ENCODE peak calls at places on chromosomes 12 and 14, in nine cellular contexts. One of them, this sample, is unnamed.

GRCh38 chr14:24430143-24430681 is 458 bp downstream of the KHNYN start:
- DNase-seq in transverse colon: peak; percentile 82
- DNase-seq in breast epithelium: peak; percentile 61
- DNase-seq in GM12891: peak; percentile 72
- DNase-seq in GM12878: no peak
- DNase-seq in sigmoid colon: peak; percentile 89
- DNase-seq in HCT116: no peak
- DNase-seq in upper lobe of left lung: peak; percentile 95
- DNase-seq in suprapubic skin: peak; percentile 87
- DNase-seq in this sample: peak; percentile 90

GRCh38 chr12:4044736-4045432 is 171.7 kb upstream of the PARP11 start:
- DNase-seq in GM12891: no peak
- DNase-seq in transverse colon: no peak
- DNase-seq in breast epithelium: no peak
- DNase-seq in HCT116: no peak
- DNase-seq in suprapubic skin: no peak
- DNase-seq in GM12878: no peak
- DNase-seq in sigmoid colon: no peak
- DNase-seq in upper lobe of left lung: no peak
- DNase-seq in this sample: peak; percentile 58

GRCh38 chr12:112716099-112717093 is 75.2 kb upstream of the RPH3A start:
- DNase-seq in GM12891: no peak
- DNase-seq in upper lobe of left lung: no peak
- DNase-seq in breast epithelium: no peak
- DNase-seq in GM12878: no peak
- DNase-seq in transverse colon: no peak
- DNase-seq in sigmoid colon: no peak
- DNase-seq in suprapubic skin: no peak
- DNase-seq in HCT116: peak; percentile 21
- DNase-seq in this sample: no peak

GRCh38 chr12:67989184-67989965 is at the start of gene IFNG-AS1:
- DNase-seq in GM12891: no peak
- DNase-seq in transverse colon: peak; percentile 26
- DNase-seq in breast epithelium: no peak
- DNase-seq in upper lobe of left lung: no peak
- DNase-seq in sigmoid colon: no peak
- DNase-seq in suprapubic skin: no peak
- DNase-seq in HCT116: no peak
- DNase-seq in GM12878: peak; percentile 56
- DNase-seq in this sample: no peak

GRCh38 chr14:61048640-61049039 is 67.6 kb downstream of the SLC38A6 start:
- DNase-seq in GM12891: no peak
- DNase-seq in sigmoid colon: no peak
- DNase-seq in GM12878: no peak
- DNase-seq in upper lobe of left lung: no peak
- DNase-seq in breast epithelium: no peak
- DNase-seq in suprapubic skin: no peak
- DNase-seq in HCT116: no peak
- DNase-seq in transverse colon: no peak
- DNase-seq in this sample: no peak

GRCh38 chr12:1453801-1454200 is 140.6 kb downstream of the FBXL14 start:
- DNase-seq in transverse colon: no peak
- DNase-seq in HCT116: no peak
- DNase-seq in upper lobe of left lung: no peak
- DNase-seq in GM12878: no peak
- DNase-seq in sigmoid colon: no peak
- DNase-seq in suprapubic skin: no peak
- DNase-seq in GM12891: no peak
- DNase-seq in breast epithelium: no peak
- DNase-seq in this sample: no peak

GRCh38 chr14:98548071-98548686 is 723.8 kb downstream of the BCL11B start:
- DNase-seq in HCT116: no peak
- DNase-seq in suprapubic skin: no peak
- DNase-seq in upper lobe of left lung: no peak
- DNase-seq in GM12891: no peak
- DNase-seq in breast epithelium: no peak
- DNase-seq in sigmoid colon: no peak
- DNase-seq in transverse colon: no peak
- DNase-seq in GM12878: no peak
- DNase-seq in this sample: no peak

GRCh38 chr12:121580959-121581680 is at the start of gene KDM2B:
- DNase-seq in GM12878: no peak
- DNase-seq in sigmoid colon: peak; percentile 75
- DNase-seq in GM12891: no peak
- DNase-seq in upper lobe of left lung: no peak
- DNase-seq in suprapubic skin: no peak
- DNase-seq in transverse colon: peak; percentile 24
- DNase-seq in breast epithelium: no peak
- DNase-seq in HCT116: no peak
- DNase-seq in this sample: no peak

GRCh38 chr12:80195143-80195726 is 95.9 kb downstream of the OTOGL start:
- DNase-seq in transverse colon: no peak
- DNase-seq in GM12891: no peak
- DNase-seq in breast epithelium: no peak
- DNase-seq in sigmoid colon: no peak
- DNase-seq in suprapubic skin: no peak
- DNase-seq in GM12878: no peak
- DNase-seq in upper lobe of left lung: no peak
- DNase-seq in HCT116: peak; percentile 36
- DNase-seq in this sample: no peak

GRCh38 chr12:29783773-29784666 is at the start of gene TMTC1:
- DNase-seq in transverse colon: peak; percentile 45
- DNase-seq in sigmoid colon: peak; percentile 90
- DNase-seq in suprapubic skin: peak; percentile 85
- DNase-seq in breast epithelium: no peak
- DNase-seq in GM12878: no peak
- DNase-seq in upper lobe of left lung: peak; percentile 91
- DNase-seq in GM12891: no peak
- DNase-seq in HCT116: no peak
- DNase-seq in this sample: no peak

GRCh38 chr14:94213021-94213420 is 38.9 kb downstream of the PPP4R4 start:
- DNase-seq in HCT116: no peak
- DNase-seq in GM12878: no peak
- DNase-seq in transverse colon: no peak
- DNase-seq in GM12891: no peak
- DNase-seq in sigmoid colon: no peak
- DNase-seq in suprapubic skin: no peak
- DNase-seq in breast epithelium: no peak
- DNase-seq in upper lobe of left lung: no peak
- DNase-seq in this sample: no peak

GRCh38 chr14:57390806-57391562 is 598 bp downstream of the NAA30 start:
- DNase-seq in GM12878: no peak
- DNase-seq in transverse colon: peak; percentile 38
- DNase-seq in HCT116: no peak
- DNase-seq in GM12891: peak; percentile 38
- DNase-seq in upper lobe of left lung: peak; percentile 91
- DNase-seq in suprapubic skin: no peak
- DNase-seq in sigmoid colon: peak; percentile 67
- DNase-seq in breast epithelium: no peak
- DNase-seq in this sample: peak; percentile 95

GRCh38 chr14:63248211-63248610 is 44.0 kb downstream of the RHOJ start:
- DNase-seq in sigmoid colon: no peak
- DNase-seq in GM12878: no peak
- DNase-seq in transverse colon: no peak
- DNase-seq in GM12891: no peak
- DNase-seq in HCT116: no peak
- DNase-seq in upper lobe of left lung: no peak
- DNase-seq in suprapubic skin: no peak
- DNase-seq in breast epithelium: no peak
- DNase-seq in this sample: no peak

GRCh38 chr12:1536817-1537216 is 57.6 kb downstream of the FBXL14 start:
- DNase-seq in HCT116: no peak
- DNase-seq in breast epithelium: no peak
- DNase-seq in GM12891: no peak
- DNase-seq in transverse colon: no peak
- DNase-seq in suprapubic skin: no peak
- DNase-seq in GM12878: no peak
- DNase-seq in sigmoid colon: no peak
- DNase-seq in upper lobe of left lung: no peak
- DNase-seq in this sample: no peak

GRCh38 chr14:24362241-24362960 is 5.6 kb upstream of the NFATC4 start:
- DNase-seq in sigmoid colon: no peak
- DNase-seq in GM12891: no peak
- DNase-seq in breast epithelium: no peak
- DNase-seq in HCT116: no peak
- DNase-seq in GM12878: no peak
- DNase-seq in suprapubic skin: no peak
- DNase-seq in upper lobe of left lung: no peak
- DNase-seq in transverse colon: no peak
- DNase-seq in this sample: no peak

GRCh38 chr12:121466800-121467637 is 67.1 kb downstream of the RNF34 start:
- DNase-seq in HCT116: peak; percentile 69
- DNase-seq in upper lobe of left lung: peak; percentile 99
- DNase-seq in suprapubic skin: peak; percentile 90
- DNase-seq in sigmoid colon: peak; percentile 93
- DNase-seq in GM12891: peak; percentile 93
- DNase-seq in transverse colon: peak; percentile 93
- DNase-seq in GM12878: peak; percentile 43
- DNase-seq in breast epithelium: peak; percentile 87
- DNase-seq in this sample: no peak

GRCh38 chr14:95784137-95784536 is 70.2 kb upstream of the TCL1A start:
- DNase-seq in GM12891: peak; percentile 19
- DNase-seq in upper lobe of left lung: no peak
- DNase-seq in transverse colon: no peak
- DNase-seq in breast epithelium: no peak
- DNase-seq in HCT116: no peak
- DNase-seq in sigmoid colon: no peak
- DNase-seq in suprapubic skin: no peak
- DNase-seq in GM12878: no peak
- DNase-seq in this sample: no peak

GRCh38 chr14:94157195-94157594 is 16.9 kb upstream of the PPP4R4 start:
- DNase-seq in sigmoid colon: no peak
- DNase-seq in transverse colon: no peak
- DNase-seq in GM12891: no peak
- DNase-seq in GM12878: no peak
- DNase-seq in HCT116: no peak
- DNase-seq in suprapubic skin: no peak
- DNase-seq in breast epithelium: no peak
- DNase-seq in upper lobe of left lung: no peak
- DNase-seq in this sample: no peak

DNA sequence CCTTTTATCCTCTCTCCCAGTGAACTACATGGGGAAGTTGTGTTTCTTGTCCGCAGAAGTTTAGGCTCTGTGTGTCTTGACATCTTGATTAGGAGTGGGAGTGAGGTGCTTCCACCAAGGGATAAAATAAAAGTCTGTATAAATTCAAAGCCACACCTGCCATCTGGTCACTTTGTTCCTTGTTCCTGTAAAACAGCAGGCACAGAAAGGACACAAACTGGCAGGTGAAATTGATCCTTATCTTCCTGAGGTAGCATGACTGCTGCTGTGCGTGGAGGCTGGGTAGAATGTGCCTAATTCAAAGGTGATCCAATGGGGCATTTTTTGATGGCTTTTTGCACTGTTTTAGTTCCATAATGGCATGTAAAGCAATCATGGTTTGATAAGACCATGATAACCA is 104.3 kb upstream of the KITLG start:
- DNase-seq in breast epithelium: no peak
- DNase-seq in GM12891: no peak
- DNase-seq in suprapubic skin: no peak
- DNase-seq in HCT116: no peak
- DNase-seq in sigmoid colon: no peak
- DNase-seq in GM12878: no peak
- DNase-seq in transverse colon: peak; percentile 12
- DNase-seq in upper lobe of left lung: no peak
- DNase-seq in this sample: no peak
- TF ChIP-seq POLR2AphosphoS5 in breast epithelium: no peak
- TF ChIP-seq POLR2AphosphoS5 in GM12891: no peak
- TF ChIP-seq POLR2AphosphoS5 in suprapubic skin: no peak
- TF ChIP-seq POLR2AphosphoS5 in HCT116: no peak
- TF ChIP-seq POLR2AphosphoS5 in sigmoid colon: no peak
- TF ChIP-seq POLR2AphosphoS5 in GM12878: no peak
- TF ChIP-seq POLR2AphosphoS5 in transverse colon: no peak
- TF ChIP-seq POLR2AphosphoS5 in upper lobe of left lung: no peak
- TF ChIP-seq POLR2AphosphoS5 in this sample: no peak

GRCh38 chr14:23149745-23150144 is 30.7 kb upstream of the CEBPE start:
- DNase-seq in transverse colon: no peak
- DNase-seq in HCT116: no peak
- DNase-seq in GM12878: no peak
- DNase-seq in GM12891: no peak
- DNase-seq in sigmoid colon: no peak
- DNase-seq in suprapubic skin: no peak
- DNase-seq in breast epithelium: no peak
- DNase-seq in upper lobe of left lung: no peak
- DNase-seq in this sample: no peak

GRCh38 chr14:23151342-23151741 is 32.1 kb downstream of the SLC7A8 start:
- DNase-seq in HCT116: no peak
- DNase-seq in transverse colon: no peak
- DNase-seq in sigmoid colon: no peak
- DNase-seq in breast epithelium: no peak
- DNase-seq in suprapubic skin: no peak
- DNase-seq in GM12878: no peak
- DNase-seq in GM12891: no peak
- DNase-seq in upper lobe of left lung: no peak
- DNase-seq in this sample: no peak

GRCh38 chr14:23153891-23154796 is 29.3 kb downstream of the SLC7A8 start:
- DNase-seq in GM12878: no peak
- DNase-seq in GM12891: no peak
- DNase-seq in sigmoid colon: peak; percentile 96
- DNase-seq in suprapubic skin: peak; percentile 97
- DNase-seq in upper lobe of left lung: peak; percentile 93
- DNase-seq in breast epithelium: peak; percentile 90
- DNase-seq in transverse colon: peak; percentile 85
- DNase-seq in HCT116: peak; percentile 38
- DNase-seq in this sample: peak; percentile 97

GRCh38 chr14:23159516-23159915 is 23.9 kb downstream of the SLC7A8 start:
- DNase-seq in transverse colon: no peak
- DNase-seq in GM12878: no peak
- DNase-seq in GM12891: no peak
- DNase-seq in upper lobe of left lung: no peak
- DNase-seq in breast epithelium: no peak
- DNase-seq in HCT116: no peak
- DNase-seq in sigmoid colon: no peak
- DNase-seq in suprapubic skin: no peak
- DNase-seq in this sample: no peak

GRCh38 chr14:23154876-23155587 is 28.4 kb downstream of the SLC7A8 start:
- DNase-seq in HCT116: no peak
- DNase-seq in sigmoid colon: peak; percentile 95
- DNase-seq in GM12878: no peak
- DNase-seq in upper lobe of left lung: no peak
- DNase-seq in suprapubic skin: peak; percentile 88
- DNase-seq in transverse colon: peak; percentile 61
- DNase-seq in breast epithelium: peak; percentile 80
- DNase-seq in GM12891: no peak
- DNase-seq in this sample: no peak
- TF ChIP-seq POLR2A in HCT116: no peak
- TF ChIP-seq POLR2A in sigmoid colon: no peak
- TF ChIP-seq POLR2A in GM12878: no peak
- TF ChIP-seq POLR2A in upper lobe of left lung: no peak
- TF ChIP-seq POLR2A in suprapubic skin: peak; percentile 24
- TF ChIP-seq POLR2A in transverse colon: peak; percentile 22
- TF ChIP-seq POLR2A in breast epithelium: no peak
- TF ChIP-seq POLR2A in GM12891: no peak
- TF ChIP-seq POLR2A in this sample: peak; percentile 41

GRCh38 chr12:75823475-75823874 is 208.1 kb downstream of the PHLDA1 start:
- DNase-seq in breast epithelium: no peak
- DNase-seq in upper lobe of left lung: no peak
- DNase-seq in GM12891: no peak
- DNase-seq in suprapubic skin: no peak
- DNase-seq in GM12878: no peak
- DNase-seq in sigmoid colon: no peak
- DNase-seq in transverse colon: no peak
- DNase-seq in HCT116: no peak
- DNase-seq in this sample: no peak
- TF ChIP-seq POLR2AphosphoS5 in breast epithelium: no peak
- TF ChIP-seq POLR2AphosphoS5 in upper lobe of left lung: no peak
- TF ChIP-seq POLR2AphosphoS5 in GM12891: no peak
- TF ChIP-seq POLR2AphosphoS5 in suprapubic skin: no peak
- TF ChIP-seq POLR2AphosphoS5 in GM12878: no peak
- TF ChIP-seq POLR2AphosphoS5 in sigmoid colon: no peak
- TF ChIP-seq POLR2AphosphoS5 in transverse colon: no peak
- TF ChIP-seq POLR2AphosphoS5 in HCT116: no peak
- TF ChIP-seq POLR2AphosphoS5 in this sample: no peak

GRCh38 chr12:96401061-96401871 is 1.0 kb upstream of the CDK17 start:
- DNase-seq in HCT116: peak; percentile 51
- DNase-seq in upper lobe of left lung: no peak
- DNase-seq in GM12891: no peak
- DNase-seq in suprapubic skin: no peak
- DNase-seq in GM12878: peak; percentile 72
- DNase-seq in transverse colon: peak; percentile 38
- DNase-seq in breast epithelium: no peak
- DNase-seq in sigmoid colon: no peak
- DNase-seq in this sample: no peak
- TF ChIP-seq POLR2A in HCT116: no peak
- TF ChIP-seq POLR2A in upper lobe of left lung: no peak
- TF ChIP-seq POLR2A in GM12891: no peak
- TF ChIP-seq POLR2A in suprapubic skin: no peak
- TF ChIP-seq POLR2A in GM12878: no peak
- TF ChIP-seq POLR2A in transverse colon: no peak
- TF ChIP-seq POLR2A in breast epithelium: no peak
- TF ChIP-seq POLR2A in sigmoid colon: no peak
- TF ChIP-seq POLR2A in this sample: no peak